ENCODE peak calls at places on chromosomes 3 and 15, in ten cellular contexts. One of them, this sample, is unnamed.

GRCh38 chr3:13571831-13572750 is 23.2 kb downstream of the FBLN2 start:
- DNase-seq in astrocyte: no peak
- DNase-seq in mammary epithelial cell: no peak
- DNase-seq in ascending aorta: no peak
- DNase-seq in Panc1: no peak
- DNase-seq in tibial nerve: no peak
- DNase-seq in fibroblast of lung: no peak
- DNase-seq in tibial artery: no peak
- DNase-seq in esophagus squamous epithelium: no peak
- DNase-seq in uterus: no peak
- DNase-seq in this sample: no peak

GRCh38 chr15:92801774-92802464 is 98.2 kb upstream of the CHD2 start:
- DNase-seq in fibroblast of lung: peak
- DNase-seq in tibial nerve: peak
- DNase-seq in Panc1: no peak
- DNase-seq in mammary epithelial cell: peak
- DNase-seq in tibial artery: peak
- DNase-seq in astrocyte: peak
- DNase-seq in uterus: no peak
- DNase-seq in esophagus squamous epithelium: no peak
- DNase-seq in ascending aorta: no peak
- DNase-seq in this sample: no peak

GRCh38 chr3:34202975-34203374 is 404.5 kb downstream of the PDCD6IP start:
- DNase-seq in tibial nerve: no peak
- DNase-seq in ascending aorta: no peak
- DNase-seq in fibroblast of lung: no peak
- DNase-seq in esophagus squamous epithelium: no peak
- DNase-seq in mammary epithelial cell: no peak
- DNase-seq in uterus: no peak
- DNase-seq in astrocyte: no peak
- DNase-seq in Panc1: no peak
- DNase-seq in tibial artery: no peak
- DNase-seq in this sample: no peak

GRCh38 chr3:132464066-132464465 is 46.8 kb downstream of the DNAJC13 start:
- DNase-seq in Panc1: no peak
- DNase-seq in fibroblast of lung: peak
- DNase-seq in ascending aorta: no peak
- DNase-seq in mammary epithelial cell: no peak
- DNase-seq in uterus: no peak
- DNase-seq in astrocyte: peak
- DNase-seq in tibial artery: no peak
- DNase-seq in tibial nerve: no peak
- DNase-seq in esophagus squamous epithelium: no peak
- DNase-seq in this sample: no peak

GRCh38 chr15:60118146-60118545 is 114.0 kb downstream of the FOXB1 start:
- DNase-seq in Panc1: no peak
- DNase-seq in uterus: no peak
- DNase-seq in fibroblast of lung: no peak
- DNase-seq in tibial artery: no peak
- DNase-seq in astrocyte: no peak
- DNase-seq in esophagus squamous epithelium: no peak
- DNase-seq in tibial nerve: no peak
- DNase-seq in ascending aorta: no peak
- DNase-seq in mammary epithelial cell: no peak
- DNase-seq in this sample: no peak

GRCh38 chr3:65226287-65226686 is 538.5 kb upstream of the ADAMTS9 start:
- DNase-seq in tibial nerve: no peak
- DNase-seq in astrocyte: no peak
- DNase-seq in ascending aorta: no peak
- DNase-seq in Panc1: no peak
- DNase-seq in uterus: no peak
- DNase-seq in esophagus squamous epithelium: no peak
- DNase-seq in tibial artery: no peak
- DNase-seq in fibroblast of lung: no peak
- DNase-seq in mammary epithelial cell: no peak
- DNase-seq in this sample: no peak

GRCh38 chr3:55725681-55726500 is 238.8 kb upstream of the WNT5A start:
- DNase-seq in esophagus squamous epithelium: no peak
- DNase-seq in uterus: no peak
- DNase-seq in mammary epithelial cell: no peak
- DNase-seq in astrocyte: no peak
- DNase-seq in tibial nerve: no peak
- DNase-seq in ascending aorta: no peak
- DNase-seq in fibroblast of lung: no peak
- DNase-seq in Panc1: no peak
- DNase-seq in tibial artery: no peak
- DNase-seq in this sample: no peak

GRCh38 chr3:354433-354832 is 157.9 kb downstream of the CHL1 start:
- DNase-seq in ascending aorta: no peak
- DNase-seq in mammary epithelial cell: peak
- DNase-seq in tibial artery: no peak
- DNase-seq in astrocyte: peak
- DNase-seq in esophagus squamous epithelium: no peak
- DNase-seq in fibroblast of lung: peak
- DNase-seq in uterus: no peak
- DNase-seq in tibial nerve: no peak
- DNase-seq in Panc1: peak
- DNase-seq in this sample: no peak

GRCh38 chr3:108088697-108089096 is 2.1 kb downstream of the CD47 start:
- DNase-seq in mammary epithelial cell: peak
- DNase-seq in esophagus squamous epithelium: no peak
- DNase-seq in fibroblast of lung: peak
- DNase-seq in tibial nerve: no peak
- DNase-seq in ascending aorta: no peak
- DNase-seq in astrocyte: peak
- DNase-seq in Panc1: no peak
- DNase-seq in tibial artery: no peak
- DNase-seq in uterus: no peak
- DNase-seq in this sample: no peak

GRCh38 chr3:108090701-108091497 is at the start of gene CD47:
- DNase-seq in astrocyte: peak
- DNase-seq in ascending aorta: peak
- DNase-seq in Panc1: peak
- DNase-seq in tibial nerve: peak
- DNase-seq in mammary epithelial cell: peak
- DNase-seq in esophagus squamous epithelium: peak
- DNase-seq in fibroblast of lung: peak
- DNase-seq in tibial artery: peak
- DNase-seq in uterus: peak
- DNase-seq in this sample: peak

GRCh38 chr3:108088146-108088545 is 2.7 kb downstream of the CD47 start:
- DNase-seq in tibial nerve: no peak
- DNase-seq in tibial artery: no peak
- DNase-seq in fibroblast of lung: no peak
- DNase-seq in ascending aorta: no peak
- DNase-seq in Panc1: no peak
- DNase-seq in astrocyte: no peak
- DNase-seq in mammary epithelial cell: no peak
- DNase-seq in esophagus squamous epithelium: no peak
- DNase-seq in uterus: no peak
- DNase-seq in this sample: no peak

GRCh38 chr3:108090066-108090700 is 648 bp downstream of the CD47 start:
- DNase-seq in ascending aorta: no peak
- DNase-seq in tibial nerve: peak
- DNase-seq in Panc1: no peak
- DNase-seq in esophagus squamous epithelium: no peak
- DNase-seq in astrocyte: peak
- DNase-seq in fibroblast of lung: peak
- DNase-seq in uterus: peak
- DNase-seq in tibial artery: peak
- DNase-seq in mammary epithelial cell: peak
- DNase-seq in this sample: no peak

DNA sequence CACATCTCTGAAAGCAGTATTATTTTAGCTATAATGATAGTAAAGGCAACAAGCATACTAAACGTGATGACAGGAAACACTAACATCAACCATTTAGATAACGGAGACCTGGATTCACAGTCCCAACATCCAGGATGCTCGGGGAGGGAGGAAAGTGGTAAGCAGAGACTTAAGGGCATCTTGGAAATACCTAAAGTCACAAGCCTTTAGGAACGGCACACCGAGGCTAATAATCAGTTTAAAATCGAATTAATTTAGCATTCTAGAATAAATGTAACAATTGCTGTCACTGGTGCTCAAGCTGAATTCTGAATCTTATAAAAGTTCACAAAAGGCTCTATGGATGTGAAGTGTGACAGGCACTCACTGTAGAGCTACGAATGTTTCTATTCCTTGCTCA is 1.3 kb downstream of the CD47 start:
- DNase-seq in uterus: no peak
- DNase-seq in ascending aorta: no peak
- DNase-seq in Panc1: no peak
- DNase-seq in mammary epithelial cell: peak
- DNase-seq in esophagus squamous epithelium: no peak
- DNase-seq in tibial nerve: no peak
- DNase-seq in tibial artery: no peak
- DNase-seq in astrocyte: no peak
- DNase-seq in fibroblast of lung: peak
- DNase-seq in this sample: no peak
- H3K27ac ChIP-seq in uterus: peak
- H3K27ac ChIP-seq in ascending aorta: peak
- H3K27ac ChIP-seq in Panc1: peak
- H3K27ac ChIP-seq in mammary epithelial cell: peak
- H3K27ac ChIP-seq in esophagus squamous epithelium: peak
- H3K27ac ChIP-seq in tibial nerve: peak
- H3K27ac ChIP-seq in tibial artery: peak
- H3K27ac ChIP-seq in astrocyte: no peak
- H3K27ac ChIP-seq in fibroblast of lung: peak
- H3K27ac ChIP-seq in this sample: peak

DNA sequence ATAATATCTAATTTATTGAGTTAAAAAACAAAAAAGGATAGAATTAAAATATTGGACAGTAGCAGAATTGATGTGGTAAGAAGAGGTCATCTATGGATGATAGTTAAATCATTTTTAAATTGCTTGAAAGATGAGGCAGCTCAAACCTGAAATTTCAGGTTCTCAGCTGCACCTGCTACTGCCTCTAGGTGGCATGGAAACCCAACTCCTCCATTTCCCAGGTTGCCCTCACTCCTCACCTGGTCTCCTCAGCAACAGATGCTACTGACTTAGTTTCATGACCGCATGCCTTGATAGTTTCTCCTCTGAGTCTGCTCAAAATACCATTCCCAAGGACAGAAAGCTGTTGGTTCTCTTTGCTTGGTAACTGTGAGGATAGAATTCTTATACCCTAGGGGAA is 148.1 kb downstream of the ABHD5 start:
- DNase-seq in tibial artery: no peak
- DNase-seq in ascending aorta: no peak
- DNase-seq in Panc1: no peak
- DNase-seq in uterus: no peak
- DNase-seq in mammary epithelial cell: peak
- DNase-seq in fibroblast of lung: no peak
- DNase-seq in astrocyte: no peak
- DNase-seq in esophagus squamous epithelium: no peak
- DNase-seq in tibial nerve: no peak
- DNase-seq in this sample: no peak
- TF ChIP-seq CTCF in tibial artery: no peak
- TF ChIP-seq CTCF in ascending aorta: no peak
- TF ChIP-seq CTCF in Panc1: peak
- TF ChIP-seq CTCF in uterus: no peak
- TF ChIP-seq CTCF in mammary epithelial cell: peak
- TF ChIP-seq CTCF in fibroblast of lung: no peak
- TF ChIP-seq CTCF in astrocyte: no peak
- TF ChIP-seq CTCF in esophagus squamous epithelium: peak
- TF ChIP-seq CTCF in tibial nerve: no peak
- TF ChIP-seq CTCF in this sample: no peak

GRCh38 chr3:122984007-122984406 is 43.6 kb downstream of the SEMA5B start:
- DNase-seq in esophagus squamous epithelium: no peak
- DNase-seq in ascending aorta: no peak
- DNase-seq in tibial artery: no peak
- DNase-seq in tibial nerve: no peak
- DNase-seq in uterus: no peak
- DNase-seq in fibroblast of lung: no peak
- DNase-seq in Panc1: no peak
- DNase-seq in astrocyte: no peak
- DNase-seq in mammary epithelial cell: no peak
- DNase-seq in this sample: no peak
- H3K4me3 ChIP-seq in esophagus squamous epithelium: no peak
- H3K4me3 ChIP-seq in ascending aorta: no peak
- H3K4me3 ChIP-seq in tibial artery: no peak
- H3K4me3 ChIP-seq in tibial nerve: no peak
- H3K4me3 ChIP-seq in uterus: no peak
- H3K4me3 ChIP-seq in fibroblast of lung: no peak
- H3K4me3 ChIP-seq in Panc1: no peak
- H3K4me3 ChIP-seq in astrocyte: no peak
- H3K4me3 ChIP-seq in mammary epithelial cell: no peak
- H3K4me3 ChIP-seq in this sample: no peak

GRCh38 chr15:66253643-66254363 is at the start of gene MEGF11:
- DNase-seq in tibial artery: no peak
- DNase-seq in ascending aorta: no peak
- DNase-seq in uterus: peak
- DNase-seq in mammary epithelial cell: peak
- DNase-seq in astrocyte: peak
- DNase-seq in Panc1: no peak
- DNase-seq in tibial nerve: no peak
- DNase-seq in esophagus squamous epithelium: no peak
- DNase-seq in fibroblast of lung: peak
- DNase-seq in this sample: no peak

GRCh38 chr15:66255293-66255676 is 1.7 kb upstream of the MEGF11 start:
- DNase-seq in Panc1: no peak
- DNase-seq in uterus: no peak
- DNase-seq in esophagus squamous epithelium: no peak
- DNase-seq in tibial nerve: no peak
- DNase-seq in ascending aorta: no peak
- DNase-seq in tibial artery: no peak
- DNase-seq in fibroblast of lung: no peak
- DNase-seq in mammary epithelial cell: no peak
- DNase-seq in astrocyte: no peak
- DNase-seq in this sample: no peak

GRCh38 chr15:66254364-66255292 is 1.1 kb upstream of the MEGF11 start:
- DNase-seq in tibial nerve: no peak
- DNase-seq in uterus: no peak
- DNase-seq in fibroblast of lung: no peak
- DNase-seq in astrocyte: no peak
- DNase-seq in tibial artery: no peak
- DNase-seq in mammary epithelial cell: no peak
- DNase-seq in ascending aorta: no peak
- DNase-seq in Panc1: no peak
- DNase-seq in esophagus squamous epithelium: no peak
- DNase-seq in this sample: no peak

GRCh38 chr15:66253296-66253642 is 281 bp downstream of the MEGF11 start:
- DNase-seq in fibroblast of lung: no peak
- DNase-seq in tibial artery: no peak
- DNase-seq in esophagus squamous epithelium: no peak
- DNase-seq in ascending aorta: no peak
- DNase-seq in tibial nerve: no peak
- DNase-seq in mammary epithelial cell: no peak
- DNase-seq in astrocyte: no peak
- DNase-seq in Panc1: no peak
- DNase-seq in uterus: no peak
- DNase-seq in this sample: no peak

DNA sequence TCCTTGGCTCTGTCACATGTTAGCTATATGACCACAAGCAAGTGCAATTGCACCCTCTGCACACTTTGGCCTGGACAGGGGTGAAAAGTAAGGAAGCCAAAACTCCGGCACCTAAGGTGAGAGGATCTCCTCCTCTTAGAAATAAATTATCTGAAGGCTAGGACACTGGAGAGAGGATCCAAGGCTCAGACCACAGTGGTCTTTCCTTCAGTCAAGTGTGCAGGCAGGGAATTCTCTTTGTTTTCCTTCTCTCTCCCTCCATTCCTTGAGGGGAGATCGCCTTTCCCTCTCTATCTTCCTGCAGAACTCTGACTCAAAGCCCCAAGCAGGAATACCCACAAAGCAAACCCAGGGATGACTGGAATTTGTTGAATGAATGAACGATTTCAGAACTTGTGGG is 3.1 kb upstream of the MEGF11 start:
- DNase-seq in mammary epithelial cell: no peak
- DNase-seq in astrocyte: no peak
- DNase-seq in uterus: no peak
- DNase-seq in fibroblast of lung: no peak
- DNase-seq in esophagus squamous epithelium: no peak
- DNase-seq in tibial artery: no peak
- DNase-seq in Panc1: no peak
- DNase-seq in ascending aorta: no peak
- DNase-seq in tibial nerve: no peak
- DNase-seq in this sample: no peak
- H3K27ac ChIP-seq in mammary epithelial cell: no peak
- H3K27ac ChIP-seq in astrocyte: no peak
- H3K27ac ChIP-seq in uterus: no peak
- H3K27ac ChIP-seq in fibroblast of lung: no peak
- H3K27ac ChIP-seq in esophagus squamous epithelium: no peak
- H3K27ac ChIP-seq in tibial artery: no peak
- H3K27ac ChIP-seq in Panc1: no peak
- H3K27ac ChIP-seq in ascending aorta: no peak
- H3K27ac ChIP-seq in tibial nerve: no peak
- H3K27ac ChIP-seq in this sample: no peak

This sample was measured in vagina.